ENCODE peak calls at places on chromosomes 12 and 14, in four cellular contexts. One of them, this sample, is unnamed.

GRCh38 chr12:47397664-47398281 is 308.1 kb downstream of the RPAP3 start:
- DNase-seq in fibroblast of lung: peak; percentile 75
- DNase-seq in HEK293T: peak; percentile 33
- DNase-seq in smooth muscle cell of the brain vasculature: no peak
- DNase-seq in this sample: peak; percentile 50

GRCh38 chr12:55818140-55818728 is 393 bp downstream of the ORMDL2 start:
- DNase-seq in smooth muscle cell of the brain vasculature: no peak
- DNase-seq in fibroblast of lung: no peak
- DNase-seq in HEK293T: peak; percentile 58
- DNase-seq in this sample: no peak

GRCh38 chr12:118050972-118051910 is 9.7 kb downstream of the WSB2 start:
- DNase-seq in fibroblast of lung: peak; percentile 55
- DNase-seq in smooth muscle cell of the brain vasculature: no peak
- DNase-seq in HEK293T: no peak
- DNase-seq in this sample: no peak

GRCh38 chr12:131832393-131833231 is 4.4 kb downstream of the MMP17 start:
- DNase-seq in HEK293T: no peak
- DNase-seq in smooth muscle cell of the brain vasculature: no peak
- DNase-seq in fibroblast of lung: peak; percentile 81
- DNase-seq in this sample: peak; percentile 42

GRCh38 chr14:101359221-101360044 is 201.9 kb upstream of the DIO3 start:
- DNase-seq in HEK293T: no peak
- DNase-seq in fibroblast of lung: peak; percentile 34
- DNase-seq in smooth muscle cell of the brain vasculature: no peak
- DNase-seq in this sample: no peak

GRCh38 chr12:13173012-13173441 is 23.5 kb upstream of the EMP1 start:
- DNase-seq in smooth muscle cell of the brain vasculature: peak; percentile 44
- DNase-seq in HEK293T: no peak
- DNase-seq in fibroblast of lung: peak; percentile 91
- DNase-seq in this sample: no peak

GRCh38 chr12:27193854-27194544 is 50.1 kb upstream of the STK38L start:
- DNase-seq in smooth muscle cell of the brain vasculature: no peak
- DNase-seq in fibroblast of lung: peak; percentile 90
- DNase-seq in HEK293T: no peak
- DNase-seq in this sample: no peak

GRCh38 chr14:54669759-54670630 is 103.1 kb downstream of the SAMD4A start:
- DNase-seq in HEK293T: no peak
- DNase-seq in fibroblast of lung: peak; percentile 82
- DNase-seq in smooth muscle cell of the brain vasculature: peak; percentile 65
- DNase-seq in this sample: no peak

GRCh38 chr14:48536318-48536717 is 860.9 kb upstream of the MDGA2 start:
- DNase-seq in HEK293T: peak; percentile 6
- DNase-seq in fibroblast of lung: no peak
- DNase-seq in smooth muscle cell of the brain vasculature: no peak
- DNase-seq in this sample: no peak

GRCh38 chr12:45468751-45469615 is 253.1 kb downstream of the ANO6 start:
- DNase-seq in smooth muscle cell of the brain vasculature: no peak
- DNase-seq in fibroblast of lung: no peak
- DNase-seq in HEK293T: no peak
- DNase-seq in this sample: no peak

GRCh38 chr12:120321382-120322202 is 6.0 kb downstream of the PLA2G1B start:
- DNase-seq in HEK293T: no peak
- DNase-seq in smooth muscle cell of the brain vasculature: no peak
- DNase-seq in fibroblast of lung: no peak
- DNase-seq in this sample: no peak

GRCh38 chr14:33404054-33404453 is 465.4 kb downstream of the NPAS3 start:
- DNase-seq in smooth muscle cell of the brain vasculature: no peak
- DNase-seq in HEK293T: no peak
- DNase-seq in fibroblast of lung: peak; percentile 51
- DNase-seq in this sample: no peak

GRCh38 chr14:104800600-104801283 is at the start of gene ZBTB42:
- DNase-seq in fibroblast of lung: peak; percentile 39
- DNase-seq in HEK293T: peak; percentile 55
- DNase-seq in smooth muscle cell of the brain vasculature: no peak
- DNase-seq in this sample: no peak

GRCh38 chr14:88660056-88660455 is 97.2 kb downstream of the ZC3H14 start:
- DNase-seq in HEK293T: no peak
- DNase-seq in fibroblast of lung: peak; percentile 14
- DNase-seq in smooth muscle cell of the brain vasculature: no peak
- DNase-seq in this sample: no peak

GRCh38 chr14:25032092-25032784 is 17.7 kb downstream of the STXBP6 start:
- DNase-seq in smooth muscle cell of the brain vasculature: no peak
- DNase-seq in HEK293T: no peak
- DNase-seq in fibroblast of lung: no peak
- DNase-seq in this sample: no peak

GRCh38 chr12:10554971-10555481 is 49.3 kb downstream of the EIF2S3B start:
- DNase-seq in HEK293T: no peak
- DNase-seq in fibroblast of lung: no peak
- DNase-seq in smooth muscle cell of the brain vasculature: no peak
- DNase-seq in this sample: no peak

GRCh38 chr14:106843376-106843775 is 1317.0 kb downstream of the TMEM121 start:
- DNase-seq in smooth muscle cell of the brain vasculature: no peak
- DNase-seq in HEK293T: no peak
- DNase-seq in fibroblast of lung: no peak
- DNase-seq in this sample: no peak

GRCh38 chr12:74440469-74440868 is 97.2 kb upstream of the ATXN7L3B start:
- DNase-seq in smooth muscle cell of the brain vasculature: no peak
- DNase-seq in HEK293T: no peak
- DNase-seq in fibroblast of lung: no peak
- DNase-seq in this sample: no peak

GRCh38 chr12:3046441-3047200 is 30.6 kb upstream of the TSPAN9 start:
- DNase-seq in smooth muscle cell of the brain vasculature: no peak
- DNase-seq in fibroblast of lung: peak; percentile 62
- DNase-seq in HEK293T: no peak
- DNase-seq in this sample: no peak

GRCh38 chr12:46360908-46361666 is 11.5 kb downstream of the SLC38A2 start:
- DNase-seq in HEK293T: no peak
- DNase-seq in fibroblast of lung: peak; percentile 19
- DNase-seq in smooth muscle cell of the brain vasculature: no peak
- DNase-seq in this sample: no peak

GRCh38 chr12:50542448-50542847 is 37.7 kb downstream of the DIP2B start:
- DNase-seq in HEK293T: no peak
- DNase-seq in smooth muscle cell of the brain vasculature: no peak
- DNase-seq in fibroblast of lung: no peak
- DNase-seq in this sample: no peak

GRCh38 chr12:131473721-131474709 is 236.9 kb upstream of the SFSWAP start:
- DNase-seq in fibroblast of lung: no peak
- DNase-seq in HEK293T: no peak
- DNase-seq in smooth muscle cell of the brain vasculature: no peak
- DNase-seq in this sample: no peak

GRCh38 chr14:54640480-54640879 is 73.6 kb downstream of the SAMD4A start:
- DNase-seq in smooth muscle cell of the brain vasculature: no peak
- DNase-seq in HEK293T: no peak
- DNase-seq in fibroblast of lung: no peak
- DNase-seq in this sample: no peak